ENCODE peak calls at places on chromosomes 16 and 17, in nine cellular contexts. J is AG09309; Y is fibroblast of lung; M is CD4-positive, alpha-beta T cell; L is thyroid gland; H is stimulated activated naive B cell treated with anti-CD40 and anti-IgM and Interleukin-4, amounts not matched to agents 10 μg/mL and 1 μg/mL and 100 μg/mL, for 72 hours; R is hypothalamus; E is prostate gland; Q is T-helper 1 cell. D is an unnamed sample.

GRCh38 chr16:89314858-89315257 is 97.4 kb downstream of the ZNF778 start:
- DNase-seq in J (no peak), Y (no peak), H (no peak), M (no peak), R (no peak), E (no peak), Q (no peak), L (no peak), D (no peak)

GRCh38 chr16:66553223-66553622 is 847 bp downstream of the CKLF start:
- DNase-seq in J (no peak), Y (no peak), L (no peak), E (no peak), H (no peak), Q (no peak), R (no peak), M (no peak), D (no peak)

GRCh38 chr16:88373211-88373610 is 9.5 kb upstream of the ZNF469 start:
- DNase-seq in H (no peak), J (no peak), Q (no peak), M (no peak), E (no peak), Y (no peak), R (no peak), L (no peak), D (no peak)

GRCh38 chr16:88806491-88807111 is 3.0 kb downstream of the CDT1 start:
- DNase-seq in J (no peak), M (no peak), R (no peak), E (no peak), Q (no peak), Y (no peak), H (no peak), L (no peak), D (no peak)

GRCh38 chr17:73313526-73314127 is 1.8 kb upstream of the CDC42EP4 start:
- DNase-seq in L (no peak), Y (no peak), M (no peak), H (no peak), R (no peak), E (no peak), J (no peak), Q (no peak), D (no peak)

GRCh38 chr17:30958187-30958586 is 12.7 kb upstream of the RNF135 start:
- DNase-seq in E (no peak), M (no peak), L (peak), Q (no peak), Y (no peak), J (no peak), H (no peak), R (no peak), D (no peak)

GRCh38 chr17:45722161-45722560 is 62.0 kb upstream of the CRHR1 start:
- DNase-seq in L (peak), R (peak), E (no peak), M (no peak), J (no peak), Y (no peak), H (no peak), Q (no peak), D (no peak)

GRCh38 chr17:27408891-27409290 is 47.4 kb upstream of the KSR1 start:
- DNase-seq in Y (peak), H (no peak), M (no peak), Q (no peak), L (no peak), R (no peak), J (no peak), E (no peak), D (no peak)

GRCh38 chr17:47687328-47687690 is 6.7 kb upstream of the TBKBP1 start:
- DNase-seq in J (no peak), L (no peak), H (no peak), Y (no peak), R (no peak), M (no peak), Q (no peak), E (no peak), D (no peak)

GRCh38 chr17:79812969-79813825 is 16.3 kb upstream of the CBX8 start:
- DNase-seq in M (no peak), E (no peak), J (no peak), Y (no peak), Q (no peak), L (no peak), H (no peak), R (no peak), D (no peak)

GRCh38 chr16:30723725-30724355 is 24.4 kb upstream of the PHKG2 start:
- DNase-seq in J (no peak), Y (no peak), M (no peak), H (no peak), Q (no peak), E (no peak), L (no peak), R (no peak), D (no peak)

GRCh38 chr17:2844386-2844785 is 48.1 kb downstream of the RAP1GAP2 start:
- DNase-seq in E (no peak), M (no peak), R (no peak), Y (no peak), Q (no peak), L (no peak), H (no peak), J (no peak), D (no peak)